ENCODE peak calls at places on chromosomes 12 and 14, in four cellular contexts. V, D, Q and K are unnamed samples.

GRCh38 chr14:92637228-92637627 is 111.2 kb downstream of the LGMN start:
- DNase-seq in V (no peak), D (no peak), Q (peak; percentile 25), K (no peak)

GRCh38 chr12:103530352-103530751 is 34.6 kb upstream of the C12orf42 start:
- DNase-seq in V (no peak), D (no peak), Q (no peak), K (no peak)

GRCh38 chr12:125983784-125984510 is 918.7 kb downstream of the AACS start:
- DNase-seq in V (no peak), D (no peak), Q (peak; percentile 68), K (peak; percentile 33)

GRCh38 chr14:22303589-22304195 is 285.3 kb downstream of the DAD1 start:
- DNase-seq in V (no peak), D (no peak), Q (peak; percentile 3), K (no peak)

GRCh38 chr12:40336573-40337199 is 111.9 kb downstream of the LRRK2 start:
- DNase-seq in V (peak; percentile 2), D (no peak), Q (no peak), K (peak; percentile 29)

GRCh38 chr12:38880288-38880687 is 25.1 kb downstream of the CPNE8 start:
- DNase-seq in V (no peak), D (no peak), Q (no peak), K (no peak)

GRCh38 chr14:98551028-98551427 is 721.0 kb downstream of the BCL11B start:
- DNase-seq in V (no peak), D (no peak), Q (no peak), K (no peak)

GRCh38 chr14:52840916-52841315 is 49.5 kb upstream of the GNPNAT1 start:
- DNase-seq in V (no peak), D (no peak), Q (no peak), K (no peak)

GRCh38 chr14:99564256-99564902 is 39.6 kb downstream of the CCDC85C start:
- DNase-seq in V (peak; percentile 51), D (no peak), Q (peak; percentile 47), K (no peak)

GRCh38 chr12:113820842-113821241 is 145.3 kb downstream of the RBM19 start:
- DNase-seq in V (no peak), D (no peak), Q (no peak), K (no peak)

GRCh38 chr14:69012251-69012953 is 33.3 kb upstream of the ACTN1 start:
- DNase-seq in V (no peak), D (no peak), Q (no peak), K (no peak)

GRCh38 chr12:77477907-77478533 is 352.7 kb upstream of the NAV3 start:
- DNase-seq in V (no peak), D (no peak), Q (no peak), K (no peak)